ENCODE peak calls at places on chromosome 1, in six cellular contexts. X, T, C, M, D and V are unnamed samples.

GRCh38 chr1:182069028-182069466 is 7.5 kb upstream of the ZNF648 start:
- DNase-seq in X (peak), T (peak), M (peak), C (peak), D (peak), V (peak)

GRCh38 chr1:227632325-227632724 is 69.0 kb downstream of the ZNF678 start:
- DNase-seq in X (no peak), D (no peak), C (no peak), M (no peak), T (no peak), V (no peak)

GRCh38 chr1:156263288-156263655 is 15.4 kb upstream of the PAQR6 start:
- DNase-seq in X (no peak), M (no peak), T (no peak), C (no peak), D (no peak), V (no peak)

GRCh38 chr1:236301958-236302335 is 20.2 kb upstream of the ERO1B start:
- DNase-seq in C (no peak), D (no peak), M (no peak), X (no peak), T (peak), V (no peak)

GRCh38 chr1:236868625-236869467 is 73.8 kb downstream of the MTR start:
- DNase-seq in M (peak), T (peak), D (no peak), X (peak), C (peak), V (peak)

GRCh38 chr1:227890451-227891222 is 57.1 kb downstream of the WNT9A start:
- DNase-seq in M (no peak), D (no peak), T (no peak), C (no peak), X (no peak), V (no peak)

GRCh38 chr1:16013908-16014258 is 4.0 kb downstream of the HSPB7 start:
- DNase-seq in T (no peak), D (no peak), M (no peak), C (no peak), X (no peak), V (no peak)

GRCh38 chr1:107817909-107818308 is 147.1 kb downstream of the VAV3 start:
- DNase-seq in T (no peak), M (no peak), X (no peak), D (peak), C (no peak), V (no peak)

GRCh38 chr1:2170211-2170610 is 24.4 kb downstream of the FAAP20 start:
- DNase-seq in M (no peak), X (no peak), T (no peak), C (no peak), D (no peak), V (no peak)

GRCh38 chr1:184953600-184954219 is 20.6 kb downstream of the NIBAN1 start:
- DNase-seq in X (peak), M (peak), T (no peak), D (no peak), C (peak), V (no peak)

GRCh38 chr1:29828526-29829447 is 592.5 kb downstream of the PTPRU start:
- DNase-seq in D (no peak), X (no peak), C (no peak), M (no peak), T (no peak), V (no peak)

GRCh38 chr1:98884864-98885263 is 119.8 kb downstream of the PLPPR5 start:
- DNase-seq in X (no peak), C (no peak), D (no peak), M (no peak), T (no peak), V (no peak)

GRCh38 chr1:185934476-185935189 is 200.4 kb downstream of the HMCN1 start:
- DNase-seq in X (peak), T (no peak), M (peak), C (peak), D (no peak), V (peak)

GRCh38 chr1:32892368-32893197 is 6.3 kb downstream of the HPCA start:
- DNase-seq in X (no peak), C (peak), T (peak), M (peak), D (no peak), V (no peak)

GRCh38 chr1:17844146-17844826 is 89.2 kb downstream of the ACTL8 start:
- DNase-seq in D (no peak), X (no peak), T (no peak), M (no peak), C (no peak), V (no peak)

GRCh38 chr1:193103759-193104495 is 1.3 kb downstream of the GLRX2 start:
- DNase-seq in C (peak), M (peak), T (no peak), D (no peak), X (peak), V (no peak)

GRCh38 chr1:21534674-21535378 is 25.6 kb downstream of the ALPL start:
- DNase-seq in X (peak), M (peak), T (peak), D (peak), C (peak), V (peak)

GRCh38 chr1:171869097-171869496 is 27.8 kb downstream of the DNM3 start:
- DNase-seq in C (peak), D (no peak), T (no peak), X (peak), M (no peak), V (no peak)

GRCh38 chr1:5992814-5993552 is 758 bp upstream of the NPHP4 start:
- DNase-seq in X (no peak), T (no peak), M (no peak), D (no peak), C (no peak), V (no peak)

GRCh38 chr1:179115181-179115580 is 33.3 kb downstream of the TOR3A start:
- DNase-seq in T (no peak), M (no peak), X (no peak), D (no peak), C (no peak), V (no peak)

GRCh38 chr1:19765623-19766022 is 34.1 kb downstream of the TMCO4 start:
- DNase-seq in T (no peak), D (no peak), C (peak), M (peak), X (peak), V (peak)

GRCh38 chr1:119873166-119874025 is 22.9 kb downstream of the ADAM30 start:
- DNase-seq in T (no peak), X (peak), D (peak), M (peak), C (peak), V (peak)

GRCh38 chr1:53579221-53580008 is 120.2 kb downstream of the DMRTB1 start:
- DNase-seq in C (no peak), X (no peak), D (no peak), T (peak), M (no peak), V (no peak)

GRCh38 chr1:15192916-15193550 is 39.5 kb downstream of the TMEM51 start:
- DNase-seq in X (no peak), D (no peak), C (no peak), M (no peak), T (no peak), V (no peak)

GRCh38 chr1:30300669-30301068 is 422.7 kb downstream of the MATN1 start:
- DNase-seq in M (no peak), X (no peak), C (no peak), D (no peak), T (no peak), V (no peak)

GRCh38 chr1:244054924-244055263 is 3.8 kb downstream of the ZBTB18 start:
- DNase-seq in C (no peak), X (no peak), D (no peak), M (no peak), T (no peak), V (no peak)

GRCh38 chr1:17012775-17013501 is 1.2 kb upstream of the ATP13A2 start:
- DNase-seq in T (peak), D (no peak), C (peak), M (peak), X (peak), V (peak)

GRCh38 chr1:203036135-203036534 is 9.8 kb downstream of the PPFIA4 start:
- DNase-seq in T (no peak), X (no peak), C (no peak), M (no peak), D (no peak), V (no peak)
- TF ChIP-seq CTCF in T (no peak), X (no peak), C (no peak), M (no peak), D (no peak), V (no peak)

DNA sequence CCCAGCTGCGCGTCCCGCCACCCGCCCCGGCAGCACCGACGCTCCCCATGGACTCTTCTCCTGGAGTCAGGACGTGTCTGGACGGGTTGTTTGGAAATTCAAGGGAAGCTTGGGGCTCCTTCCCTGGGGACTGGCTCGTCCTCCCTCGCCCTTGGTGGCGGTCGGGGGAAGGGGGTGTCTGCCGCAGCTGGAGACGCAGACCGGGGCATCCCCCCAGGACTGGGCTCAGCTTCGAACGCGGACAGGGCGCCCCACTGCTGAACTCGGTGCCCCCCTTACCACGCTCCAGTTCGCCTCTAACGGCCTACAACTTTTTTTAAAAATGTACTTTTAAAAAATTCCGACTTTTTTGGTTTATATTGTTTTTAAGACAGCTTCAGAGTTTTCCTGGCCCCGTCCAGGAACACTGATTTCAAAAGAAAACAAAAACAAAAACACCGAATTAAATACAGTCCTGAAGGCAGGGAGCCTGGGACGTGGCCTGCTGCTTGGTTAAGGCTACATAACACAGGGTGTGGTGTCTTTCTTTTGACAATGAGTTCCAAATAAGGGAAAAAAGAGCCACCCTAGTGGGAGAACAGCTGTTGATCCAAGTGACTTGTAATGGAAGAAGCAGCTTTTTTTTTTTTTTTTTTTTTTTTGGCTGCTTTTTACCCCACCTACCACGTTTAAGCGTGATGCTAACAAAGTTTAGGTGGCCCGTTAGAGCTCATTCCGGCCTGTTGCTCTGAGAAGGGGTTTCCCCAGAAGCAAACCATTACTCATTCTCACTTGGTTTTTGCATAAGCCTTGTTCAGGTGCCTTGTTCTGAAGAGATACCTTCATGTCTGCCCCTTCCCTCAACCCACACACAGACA is 862 bp upstream of the DIPK1A start:
- DNase-seq in M (peak), C (peak), X (peak), T (peak), D (peak), V (peak)
- TF ChIP-seq CTCF in M (no peak), C (no peak), X (no peak), T (no peak), D (no peak), V (no peak)

GRCh38 chr1:247224822-247225221 is 31.1 kb upstream of the VN1R5 start:
- DNase-seq in T (no peak), X (no peak), M (no peak), C (no peak), D (no peak), V (no peak)

GRCh38 chr1:247222840-247223239 is 33.0 kb upstream of the VN1R5 start:
- DNase-seq in M (no peak), X (no peak), D (no peak), C (no peak), T (no peak), V (no peak)

DNA sequence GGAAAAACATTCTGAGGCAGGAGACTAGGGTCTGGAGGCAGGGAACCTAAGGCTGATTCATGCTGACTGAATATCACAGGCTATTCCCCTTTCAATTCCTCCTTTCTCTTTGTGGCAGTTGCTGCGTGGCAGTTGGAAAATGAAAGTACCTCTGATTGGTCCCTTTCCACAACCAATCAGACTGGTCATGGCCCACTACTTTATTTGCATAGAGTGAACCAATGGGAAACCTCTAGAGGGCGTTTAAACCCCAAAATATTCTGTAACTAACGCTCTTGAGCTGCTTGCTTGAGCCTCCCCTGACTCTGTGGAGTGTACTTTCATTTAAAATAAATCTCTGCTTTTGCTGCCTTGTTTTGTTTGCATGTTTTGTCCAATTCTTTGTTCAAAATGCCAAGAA is 27.7 kb upstream of the VN1R5 start:
- DNase-seq in M (peak), T (no peak), X (no peak), C (peak), D (no peak), V (no peak)
- TF ChIP-seq CTCF in M (no peak), T (no peak), X (no peak), C (no peak), D (no peak), V (no peak)

GRCh38 chr1:180154325-180155201 is at the start of gene QSOX1:
- DNase-seq in X (peak), M (peak), C (peak), T (peak), D (peak), V (peak)
- TF ChIP-seq CTCF in X (peak), M (no peak), C (no peak), T (peak), D (peak), V (no peak)

GRCh38 chr1:219066098-219066497 is 107.6 kb upstream of the LYPLAL1 start:
- DNase-seq in D (no peak), T (no peak), X (no peak), C (no peak), M (no peak), V (no peak)

GRCh38 chr1:219066631-219067349 is 106.9 kb upstream of the LYPLAL1 start:
- DNase-seq in C (peak), X (peak), T (no peak), D (peak), M (peak), V (peak)

GRCh38 chr1:219072329-219072728 is 101.3 kb upstream of the LYPLAL1 start:
- DNase-seq in D (no peak), X (no peak), T (no peak), M (no peak), C (no peak), V (no peak)

GRCh38 chr1:219071209-219071608 is 102.5 kb upstream of the LYPLAL1 start:
- DNase-seq in D (no peak), C (no peak), T (no peak), X (no peak), M (no peak), V (no peak)

GRCh38 chr1:219067350-219067712 is 106.3 kb upstream of the LYPLAL1 start:
- DNase-seq in M (no peak), C (no peak), X (no peak), T (no peak), D (no peak), V (no peak)
- TF ChIP-seq CTCF in M (no peak), C (no peak), X (no peak), T (no peak), D (no peak), V (no peak)

GRCh38 chr1:25817840-25818501 is 1.8 kb upstream of the MTFR1L start:
- DNase-seq in C (no peak), D (no peak), M (no peak), X (no peak), T (peak), V (no peak)
- TF ChIP-seq CTCF in C (no peak), D (no peak), M (no peak), X (no peak), T (peak), V (peak)

GRCh38 chr1:95309031-95309459 is 75.0 kb downstream of the RWDD3 start:
- DNase-seq in C (peak), T (peak), X (peak), D (peak), M (peak), V (peak)
- TF ChIP-seq CTCF in C (peak), T (peak), X (peak), D (peak), M (peak), V (peak)

DNA sequence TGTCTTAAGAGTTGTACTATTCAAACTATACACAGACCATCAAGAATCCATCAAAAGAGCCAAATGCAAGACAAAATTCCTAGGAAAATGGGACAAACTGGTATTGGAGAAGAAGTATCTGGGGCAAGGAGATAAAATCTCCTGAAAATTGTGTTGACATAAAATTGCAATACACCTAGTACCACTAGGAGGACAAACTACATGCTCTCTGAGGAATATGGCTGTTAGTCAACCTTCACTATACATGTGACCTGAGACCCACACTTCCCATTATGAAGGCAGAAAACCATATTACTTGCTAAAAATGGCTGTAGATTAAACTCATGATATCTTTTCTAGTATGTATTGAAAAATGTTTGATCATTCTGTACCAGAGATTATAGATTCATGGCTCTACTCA is 30.0 kb downstream of the IRF2BP2 start:
- DNase-seq in T (no peak), C (peak), D (no peak), M (peak), X (peak), V (no peak)
- TF ChIP-seq CTCF in T (peak), C (peak), D (peak), M (peak), X (peak), V (peak)

DNA sequence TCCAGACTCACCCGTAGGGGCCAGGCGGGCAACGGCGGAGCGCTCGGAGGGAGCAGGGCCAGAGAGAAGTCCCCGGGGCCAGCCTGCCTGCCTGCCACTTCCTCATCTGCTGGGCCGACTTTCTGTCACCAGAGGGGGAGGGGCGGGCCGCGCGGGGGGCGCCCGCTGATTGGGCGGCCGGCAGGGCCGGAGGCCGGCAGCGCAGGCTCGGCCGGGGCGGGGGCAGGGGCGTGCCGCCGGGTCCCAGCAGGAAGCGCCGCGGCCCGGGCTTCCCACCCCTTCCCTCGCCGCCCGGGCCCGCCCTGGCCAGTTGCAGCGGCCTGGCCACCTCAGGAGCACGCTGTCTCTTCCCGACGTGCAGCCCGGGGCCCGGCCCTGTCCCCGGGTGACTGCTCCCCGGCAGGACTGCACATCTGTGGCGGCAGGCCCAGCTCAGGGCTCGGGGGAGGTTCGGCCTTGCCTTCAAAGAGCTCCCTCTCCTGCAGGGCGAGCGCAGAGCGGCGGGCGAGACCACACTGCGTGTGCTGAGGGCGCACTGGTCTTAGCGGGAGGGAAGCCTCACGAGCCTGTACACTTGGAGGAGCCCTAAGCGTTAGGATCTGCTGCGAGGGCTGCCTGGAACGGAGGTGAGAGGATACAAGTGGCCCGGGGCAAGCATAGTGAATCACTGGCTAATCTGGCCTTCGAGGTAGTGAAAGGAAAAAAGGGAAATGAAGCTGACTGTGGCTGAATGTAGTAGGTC is at the start of gene ELOVL1:
- DNase-seq in T (peak), M (peak), X (peak), D (peak), C (peak), V (peak)
- TF ChIP-seq CTCF in T (peak), M (peak), X (no peak), D (peak), C (peak), V (peak)